ENCODE peak calls at places on chromosomes 16 and 17, in eight cellular contexts. One of them, this sample, is unnamed.

GRCh38 chr16:85903576-85903975 is 4.6 kb downstream of the IRF8 start:
- DNase-seq in epithelial cell of esophagus: no peak
- DNase-seq in lower leg skin: no peak
- DNase-seq in neural crest cell: no peak
- DNase-seq in body of pancreas: no peak
- DNase-seq in heart right ventricle: no peak
- DNase-seq in cardiac muscle cell: no peak
- DNase-seq in neural progenitor cell: no peak
- DNase-seq in this sample: no peak

GRCh38 chr17:40319651-40320550 is 10.9 kb downstream of the RARA start:
- DNase-seq in epithelial cell of esophagus: no peak
- DNase-seq in lower leg skin: peak
- DNase-seq in neural crest cell: no peak
- DNase-seq in body of pancreas: no peak
- DNase-seq in heart right ventricle: peak
- DNase-seq in cardiac muscle cell: no peak
- DNase-seq in neural progenitor cell: no peak
- DNase-seq in this sample: peak

GRCh38 chr17:8728991-8729390 is 15.6 kb downstream of the CCDC42 start:
- DNase-seq in epithelial cell of esophagus: no peak
- DNase-seq in lower leg skin: peak
- DNase-seq in neural crest cell: no peak
- DNase-seq in body of pancreas: no peak
- DNase-seq in heart right ventricle: no peak
- DNase-seq in cardiac muscle cell: no peak
- DNase-seq in neural progenitor cell: no peak
- DNase-seq in this sample: no peak

GRCh38 chr16:19645557-19645981 is 72.5 kb downstream of the KNOP1 start:
- DNase-seq in epithelial cell of esophagus: no peak
- DNase-seq in lower leg skin: no peak
- DNase-seq in neural crest cell: no peak
- DNase-seq in body of pancreas: peak
- DNase-seq in heart right ventricle: peak
- DNase-seq in cardiac muscle cell: no peak
- DNase-seq in neural progenitor cell: no peak
- DNase-seq in this sample: no peak

GRCh38 chr17:3594056-3594810 is 15.0 kb downstream of the TRPV1 start:
- DNase-seq in epithelial cell of esophagus: peak
- DNase-seq in lower leg skin: no peak
- DNase-seq in neural crest cell: no peak
- DNase-seq in body of pancreas: no peak
- DNase-seq in heart right ventricle: peak
- DNase-seq in cardiac muscle cell: peak
- DNase-seq in neural progenitor cell: no peak
- DNase-seq in this sample: no peak

GRCh38 chr16:89331371-89332109 is 114.0 kb downstream of the ZNF778 start:
- DNase-seq in epithelial cell of esophagus: no peak
- DNase-seq in lower leg skin: no peak
- DNase-seq in neural crest cell: no peak
- DNase-seq in body of pancreas: no peak
- DNase-seq in heart right ventricle: no peak
- DNase-seq in cardiac muscle cell: no peak
- DNase-seq in neural progenitor cell: no peak
- DNase-seq in this sample: no peak

GRCh38 chr16:67758966-67759365 is 39.9 kb upstream of the GFOD2 start:
- DNase-seq in epithelial cell of esophagus: no peak
- DNase-seq in lower leg skin: no peak
- DNase-seq in neural crest cell: no peak
- DNase-seq in body of pancreas: no peak
- DNase-seq in heart right ventricle: no peak
- DNase-seq in cardiac muscle cell: no peak
- DNase-seq in neural progenitor cell: no peak
- DNase-seq in this sample: no peak

GRCh38 chr17:1916963-1917715 is 87.3 kb downstream of the RPA1 start:
- DNase-seq in epithelial cell of esophagus: no peak
- DNase-seq in lower leg skin: no peak
- DNase-seq in neural crest cell: no peak
- DNase-seq in body of pancreas: no peak
- DNase-seq in heart right ventricle: no peak
- DNase-seq in cardiac muscle cell: no peak
- DNase-seq in neural progenitor cell: no peak
- DNase-seq in this sample: no peak

GRCh38 chr16:1821861-1822611 is 4.6 kb downstream of the HAGH start:
- DNase-seq in epithelial cell of esophagus: peak
- DNase-seq in lower leg skin: no peak
- DNase-seq in neural crest cell: no peak
- DNase-seq in body of pancreas: no peak
- DNase-seq in heart right ventricle: no peak
- DNase-seq in cardiac muscle cell: no peak
- DNase-seq in neural progenitor cell: no peak
- DNase-seq in this sample: no peak

GRCh38 chr16:1825381-1825863 is 1.2 kb downstream of the HAGH start:
- DNase-seq in epithelial cell of esophagus: no peak
- DNase-seq in lower leg skin: no peak
- DNase-seq in neural crest cell: no peak
- DNase-seq in body of pancreas: peak
- DNase-seq in heart right ventricle: no peak
- DNase-seq in cardiac muscle cell: no peak
- DNase-seq in neural progenitor cell: no peak
- DNase-seq in this sample: no peak

GRCh38 chr16:1822801-1823200 is 3.8 kb downstream of the HAGH start:
- DNase-seq in epithelial cell of esophagus: no peak
- DNase-seq in lower leg skin: no peak
- DNase-seq in neural crest cell: no peak
- DNase-seq in body of pancreas: no peak
- DNase-seq in heart right ventricle: no peak
- DNase-seq in cardiac muscle cell: no peak
- DNase-seq in neural progenitor cell: no peak
- DNase-seq in this sample: no peak

GRCh38 chr16:1825864-1826690 is 548 bp downstream of the HAGH start:
- DNase-seq in epithelial cell of esophagus: peak
- DNase-seq in lower leg skin: peak
- DNase-seq in neural crest cell: peak
- DNase-seq in body of pancreas: peak
- DNase-seq in heart right ventricle: no peak
- DNase-seq in cardiac muscle cell: peak
- DNase-seq in neural progenitor cell: peak
- DNase-seq in this sample: no peak

GRCh38 chr16:1823821-1824220 is 2.8 kb downstream of the HAGH start:
- DNase-seq in epithelial cell of esophagus: peak
- DNase-seq in lower leg skin: no peak
- DNase-seq in neural crest cell: no peak
- DNase-seq in body of pancreas: peak
- DNase-seq in heart right ventricle: no peak
- DNase-seq in cardiac muscle cell: peak
- DNase-seq in neural progenitor cell: peak
- DNase-seq in this sample: no peak
- TF ChIP-seq CTCF in epithelial cell of esophagus: peak
- TF ChIP-seq CTCF in lower leg skin: no peak
- TF ChIP-seq CTCF in neural crest cell: no peak
- TF ChIP-seq CTCF in body of pancreas: peak
- TF ChIP-seq CTCF in heart right ventricle: no peak
- TF ChIP-seq CTCF in cardiac muscle cell: peak
- TF ChIP-seq CTCF in neural progenitor cell: peak
- TF ChIP-seq CTCF in this sample: no peak

DNA sequence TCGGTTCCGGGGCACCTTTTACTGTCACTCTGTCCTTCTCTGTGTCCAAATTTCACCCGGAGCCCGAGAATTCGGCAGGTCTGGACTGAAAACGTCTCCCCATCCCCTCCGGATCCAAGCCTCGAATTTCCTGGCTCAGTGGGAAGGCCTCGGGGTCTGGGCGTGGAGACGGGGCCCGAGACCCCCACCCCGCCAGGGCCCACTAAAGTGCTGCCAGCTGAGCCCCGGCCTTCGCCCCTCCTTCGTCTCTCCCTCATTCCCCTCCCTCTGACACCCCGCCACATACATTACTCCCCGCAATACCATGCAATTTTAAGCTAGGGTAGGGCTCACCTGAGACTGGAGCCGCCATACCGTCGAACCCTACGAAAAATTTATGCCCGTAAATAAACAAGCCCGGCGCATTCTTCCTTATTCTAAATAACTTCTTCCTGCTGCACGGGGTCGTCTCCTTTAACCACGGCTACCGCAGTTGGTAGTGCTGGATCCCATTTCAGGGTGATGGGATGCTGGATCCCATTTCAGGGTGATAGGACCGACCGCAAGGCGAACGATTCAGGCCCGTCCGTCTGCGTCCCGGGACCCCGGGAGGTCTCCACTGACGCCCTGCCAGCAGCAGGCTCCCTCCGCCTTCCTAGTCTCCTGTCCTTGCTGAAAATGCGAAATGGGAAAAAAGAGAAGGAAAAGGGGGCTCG is 4.4 kb upstream of the OR1F1 start:
- DNase-seq in epithelial cell of esophagus: no peak
- DNase-seq in lower leg skin: no peak
- DNase-seq in neural crest cell: no peak
- DNase-seq in body of pancreas: no peak
- DNase-seq in heart right ventricle: no peak
- DNase-seq in cardiac muscle cell: no peak
- DNase-seq in neural progenitor cell: no peak
- DNase-seq in this sample: no peak
- TF ChIP-seq CTCF in epithelial cell of esophagus: no peak
- TF ChIP-seq CTCF in lower leg skin: no peak
- TF ChIP-seq CTCF in neural crest cell: no peak
- TF ChIP-seq CTCF in body of pancreas: no peak
- TF ChIP-seq CTCF in heart right ventricle: no peak
- TF ChIP-seq CTCF in cardiac muscle cell: no peak
- TF ChIP-seq CTCF in neural progenitor cell: no peak
- TF ChIP-seq CTCF in this sample: no peak

GRCh38 chr16:57331355-57331754 is 27.2 kb upstream of the CCL22 start:
- DNase-seq in epithelial cell of esophagus: no peak
- DNase-seq in lower leg skin: no peak
- DNase-seq in neural crest cell: no peak
- DNase-seq in body of pancreas: no peak
- DNase-seq in heart right ventricle: no peak
- DNase-seq in cardiac muscle cell: no peak
- DNase-seq in neural progenitor cell: no peak
- DNase-seq in this sample: no peak

GRCh38 chr16:57329718-57330327 is 28.8 kb upstream of the CCL22 start:
- DNase-seq in epithelial cell of esophagus: no peak
- DNase-seq in lower leg skin: no peak
- DNase-seq in neural crest cell: no peak
- DNase-seq in body of pancreas: no peak
- DNase-seq in heart right ventricle: no peak
- DNase-seq in cardiac muscle cell: no peak
- DNase-seq in neural progenitor cell: no peak
- DNase-seq in this sample: no peak

GRCh38 chr16:57333402-57333801 is 25.2 kb upstream of the CCL22 start:
- DNase-seq in epithelial cell of esophagus: no peak
- DNase-seq in lower leg skin: no peak
- DNase-seq in neural crest cell: no peak
- DNase-seq in body of pancreas: no peak
- DNase-seq in heart right ventricle: no peak
- DNase-seq in cardiac muscle cell: no peak
- DNase-seq in neural progenitor cell: no peak
- DNase-seq in this sample: no peak

GRCh38 chr16:57341062-57341440 is 17.5 kb upstream of the CCL22 start:
- DNase-seq in epithelial cell of esophagus: no peak
- DNase-seq in lower leg skin: peak
- DNase-seq in neural crest cell: no peak
- DNase-seq in body of pancreas: no peak
- DNase-seq in heart right ventricle: no peak
- DNase-seq in cardiac muscle cell: no peak
- DNase-seq in neural progenitor cell: no peak
- DNase-seq in this sample: no peak

GRCh38 chr16:57335361-57335760 is 23.2 kb upstream of the CCL22 start:
- DNase-seq in epithelial cell of esophagus: no peak
- DNase-seq in lower leg skin: no peak
- DNase-seq in neural crest cell: no peak
- DNase-seq in body of pancreas: no peak
- DNase-seq in heart right ventricle: no peak
- DNase-seq in cardiac muscle cell: no peak
- DNase-seq in neural progenitor cell: no peak
- DNase-seq in this sample: no peak
- TF ChIP-seq CTCF in epithelial cell of esophagus: no peak
- TF ChIP-seq CTCF in lower leg skin: no peak
- TF ChIP-seq CTCF in neural crest cell: no peak
- TF ChIP-seq CTCF in body of pancreas: no peak
- TF ChIP-seq CTCF in heart right ventricle: no peak
- TF ChIP-seq CTCF in cardiac muscle cell: no peak
- TF ChIP-seq CTCF in neural progenitor cell: no peak
- TF ChIP-seq CTCF in this sample: no peak

GRCh38 chr17:81311954-81312353 is 16.8 kb upstream of the SLC38A10 start:
- DNase-seq in epithelial cell of esophagus: no peak
- DNase-seq in lower leg skin: no peak
- DNase-seq in neural crest cell: no peak
- DNase-seq in body of pancreas: no peak
- DNase-seq in heart right ventricle: no peak
- DNase-seq in cardiac muscle cell: no peak
- DNase-seq in neural progenitor cell: no peak
- DNase-seq in this sample: no peak

GRCh38 chr17:81310963-81311550 is 15.9 kb upstream of the SLC38A10 start:
- DNase-seq in epithelial cell of esophagus: no peak
- DNase-seq in lower leg skin: no peak
- DNase-seq in neural crest cell: no peak
- DNase-seq in body of pancreas: no peak
- DNase-seq in heart right ventricle: no peak
- DNase-seq in cardiac muscle cell: peak
- DNase-seq in neural progenitor cell: no peak
- DNase-seq in this sample: no peak

GRCh38 chr17:81308161-81308560 is 13.1 kb upstream of the SLC38A10 start:
- DNase-seq in epithelial cell of esophagus: no peak
- DNase-seq in lower leg skin: no peak
- DNase-seq in neural crest cell: no peak
- DNase-seq in body of pancreas: no peak
- DNase-seq in heart right ventricle: no peak
- DNase-seq in cardiac muscle cell: no peak
- DNase-seq in neural progenitor cell: no peak
- DNase-seq in this sample: no peak

GRCh38 chr17:81309140-81309858 is 14.2 kb upstream of the SLC38A10 start:
- DNase-seq in epithelial cell of esophagus: peak
- DNase-seq in lower leg skin: peak
- DNase-seq in neural crest cell: peak
- DNase-seq in body of pancreas: peak
- DNase-seq in heart right ventricle: peak
- DNase-seq in cardiac muscle cell: peak
- DNase-seq in neural progenitor cell: peak
- DNase-seq in this sample: peak

DNA sequence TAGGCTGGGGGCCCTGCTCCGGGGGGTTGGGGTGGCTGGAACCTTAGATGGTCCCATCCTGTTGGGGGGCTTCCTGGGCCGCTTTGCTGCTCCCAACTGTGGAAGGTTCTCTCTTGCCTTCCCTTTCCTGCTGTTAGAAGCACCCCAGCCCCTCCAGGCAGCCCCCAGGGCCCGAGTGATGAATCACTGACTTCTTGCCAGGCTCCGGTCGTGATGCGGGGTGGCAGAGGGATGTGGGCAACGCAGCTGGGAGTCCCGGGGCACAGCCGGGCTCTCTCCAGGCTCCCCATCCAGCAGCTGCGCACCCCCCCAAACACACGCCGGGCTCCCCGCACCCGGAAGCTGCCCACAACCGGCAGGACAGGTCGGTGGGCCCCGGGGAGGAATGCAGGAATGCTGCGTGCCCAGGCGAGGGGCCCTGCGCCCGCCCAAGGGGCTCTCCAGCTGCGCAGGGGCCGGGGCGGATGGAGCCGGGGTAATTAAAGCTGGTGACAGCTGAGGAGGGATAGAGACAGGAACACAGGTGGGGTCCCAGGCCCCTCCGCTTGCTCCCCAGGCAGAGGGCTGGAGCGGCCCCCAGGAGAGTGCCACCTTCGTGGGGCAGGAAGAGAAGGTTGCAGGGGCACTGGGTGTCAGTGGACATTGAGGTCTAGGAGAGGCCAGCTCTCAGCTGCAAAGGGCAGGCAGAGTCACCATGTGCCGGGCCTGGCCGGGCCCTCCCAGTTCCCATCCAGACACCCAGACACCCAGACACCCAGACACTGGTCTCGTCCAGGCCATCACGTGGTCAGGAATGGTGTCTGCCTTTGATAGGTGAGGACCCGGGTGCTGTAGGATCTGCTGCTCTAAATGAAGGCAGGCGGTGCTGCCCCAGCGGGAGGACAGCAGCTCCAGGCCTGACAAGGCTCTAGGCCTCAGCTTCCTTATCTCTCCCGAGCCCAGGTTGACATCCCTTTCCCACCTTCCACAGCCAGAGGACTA is 15.0 kb upstream of the SLC38A10 start:
- DNase-seq in epithelial cell of esophagus: no peak
- DNase-seq in lower leg skin: no peak
- DNase-seq in neural crest cell: no peak
- DNase-seq in body of pancreas: no peak
- DNase-seq in heart right ventricle: no peak
- DNase-seq in cardiac muscle cell: no peak
- DNase-seq in neural progenitor cell: no peak
- DNase-seq in this sample: no peak
- TF ChIP-seq CTCF in epithelial cell of esophagus: no peak
- TF ChIP-seq CTCF in lower leg skin: no peak
- TF ChIP-seq CTCF in neural crest cell: no peak
- TF ChIP-seq CTCF in body of pancreas: no peak
- TF ChIP-seq CTCF in heart right ventricle: no peak
- TF ChIP-seq CTCF in cardiac muscle cell: no peak
- TF ChIP-seq CTCF in neural progenitor cell: no peak
- TF ChIP-seq CTCF in this sample: no peak